ENCODE peak calls at places on chromosomes 11 and 22, in ten cellular contexts. Y, J, R, K, F, I, O, T, V and G are unnamed samples. For H3K27me3, the result is how much of the 10 kb centered on the place peaks cover.

GRCh38 chr11:108019870-108020540 is 11.3 kb downstream of the CUL5 start:
- DNase-seq in Y (no peak), J (no peak), R (peak), K (no peak), F (no peak), I (no peak), O (peak), T (no peak), V (no peak), G (no peak)

GRCh38 chr11:15714641-15715399 is 600.1 kb downstream of the INSC start:
- DNase-seq in Y (no peak), J (no peak), R (no peak), K (no peak), F (no peak), I (no peak), O (peak), T (no peak), V (no peak), G (no peak)

GRCh38 chr11:2346014-2346413 is 31.1 kb upstream of the CD81 start:
- DNase-seq in Y (no peak), J (no peak), R (no peak), K (no peak), F (no peak), I (no peak), O (no peak), T (no peak), V (no peak), G (no peak)

GRCh38 chr22:19679476-19680099 is 34.7 kb upstream of the SEPTIN5 start:
- DNase-seq in Y (peak), J (no peak), R (no peak), K (no peak), F (peak), I (peak), O (no peak), T (peak), V (no peak), G (no peak)

GRCh38 chr11:86938900-86939880 is 16.0 kb downstream of the FZD4 start:
- DNase-seq in Y (no peak), J (no peak), R (no peak), K (no peak), F (no peak), I (no peak), O (peak), T (peak), V (no peak), G (no peak)

GRCh38 chr22:39223091-39223710 is 21.6 kb downstream of the PDGFB start:
- DNase-seq in Y (no peak), J (no peak), R (no peak), K (no peak), F (no peak), I (no peak), O (no peak), T (no peak), V (no peak), G (no peak)

GRCh38 chr11:74686792-74687191 is 44.4 kb downstream of the CHRDL2 start:
- DNase-seq in Y (no peak), J (no peak), R (peak), K (no peak), F (no peak), I (no peak), O (peak), T (no peak), V (no peak), G (no peak)

GRCh38 chr11:13962562-13963168 is at the start of gene SPON1:
- DNase-seq in Y (peak), J (peak), R (peak), K (no peak), F (no peak), I (peak), O (peak), T (no peak), V (peak), G (no peak)

GRCh38 chr11:85590848-85591483 is 36.2 kb downstream of the DLG2 start:
- DNase-seq in Y (no peak), J (no peak), R (peak), K (no peak), F (no peak), I (no peak), O (peak), T (no peak), V (no peak), G (peak)

GRCh38 chr11:75635009-75635909 is 33.6 kb downstream of the MAP6 start:
- DNase-seq in Y (no peak), J (peak), R (peak), K (peak), F (no peak), I (peak), O (peak), T (peak), V (no peak), G (no peak)

GRCh38 chr22:46212195-46212594 is 37.9 kb downstream of the CDPF1 start:
- DNase-seq in Y (no peak), J (no peak), R (no peak), K (no peak), F (no peak), I (no peak), O (no peak), T (no peak), V (no peak), G (no peak)

GRCh38 chr11:119584193-119585037 is 144.6 kb downstream of the NECTIN1 start:
- DNase-seq in Y (no peak), J (peak), R (peak), K (no peak), F (no peak), I (peak), O (peak), T (no peak), V (peak), G (no peak)

GRCh38 chr11:15852179-15852578 is 504.2 kb downstream of the SOX6 start:
- DNase-seq in Y (peak), J (no peak), R (no peak), K (no peak), F (no peak), I (no peak), O (peak), T (no peak), V (no peak), G (no peak)

GRCh38 chr11:118620529-118621070 is 13.2 kb downstream of the PHLDB1 start:
- DNase-seq in Y (no peak), J (no peak), R (peak), K (no peak), F (no peak), I (no peak), O (no peak), T (peak), V (peak), G (no peak)

GRCh38 chr11:65439331-65440181 is 17.0 kb downstream of the NEAT1 start:
- DNase-seq in Y (no peak), J (peak), R (peak), K (no peak), F (peak), I (peak), O (peak), T (no peak), V (no peak), G (no peak)

GRCh38 chr11:64164392-64165312 is 1.3 kb downstream of the MACROD1 start:
- DNase-seq in Y (peak), J (peak), R (no peak), K (no peak), F (peak), I (peak), O (no peak), T (no peak), V (no peak), G (no peak)

GRCh38 chr11:67370351-67371076 is 2.9 kb downstream of the CLCF1 start:
- DNase-seq in Y (no peak), J (no peak), R (peak), K (no peak), F (no peak), I (no peak), O (peak), T (no peak), V (no peak), G (no peak)

GRCh38 chr11:7536102-7536501 is 22.3 kb downstream of the PPFIBP2 start:
- DNase-seq in Y (peak), J (no peak), R (no peak), K (no peak), F (no peak), I (peak), O (no peak), T (no peak), V (no peak), G (no peak)

GRCh38 chr11:124763156-124763947 is 1.3 kb upstream of the ESAM start:
- DNase-seq in Y (peak), J (peak), R (peak), K (no peak), F (peak), I (peak), O (peak), T (peak), V (peak), G (no peak)

GRCh38 chr22:46110215-46110614 is 40.1 kb upstream of the PPARA start:
- DNase-seq in Y (no peak), J (no peak), R (peak), K (no peak), F (no peak), I (no peak), O (peak), T (no peak), V (no peak), G (no peak)

GRCh38 chr11:30583505-30584280 is 2.5 kb downstream of the MPPED2 start:
- DNase-seq in Y (peak), J (no peak), R (no peak), K (peak), F (no peak), I (no peak), O (no peak), T (peak), V (no peak), G (no peak)

GRCh38 chr11:24575392-24575791 is 78.5 kb downstream of the LUZP2 start:
- DNase-seq in Y (no peak), J (no peak), R (peak), K (no peak), F (no peak), I (no peak), O (peak), T (no peak), V (no peak), G (no peak)

GRCh38 chr22:21624120-21624879 is 5.5 kb downstream of the YDJC start:
- DNase-seq in Y (peak), J (no peak), R (no peak), K (no peak), F (peak), I (peak), O (peak), T (no peak), V (no peak), G (no peak)

GRCh38 chr11:30424336-30424735 is 101.4 kb downstream of the ARL14EP start:
- DNase-seq in Y (no peak), J (no peak), R (no peak), K (no peak), F (no peak), I (no peak), O (no peak), T (peak), V (no peak), G (no peak)

GRCh38 chr11:28760676-28761390 is 652.6 kb downstream of the METTL15 start:
- DNase-seq in Y (no peak), J (no peak), R (peak), K (no peak), F (no peak), I (no peak), O (peak), T (no peak), V (no peak), G (no peak)

GRCh38 chr22:22800716-22801115 is 86.9 kb upstream of the IGLL5 start:
- DNase-seq in Y (no peak), J (no peak), R (no peak), K (no peak), F (no peak), I (no peak), O (peak), T (no peak), V (no peak), G (no peak)

GRCh38 chr11:10693509-10694071 is at the start of gene IRAG1:
- DNase-seq in Y (peak), J (peak), R (peak), K (peak), F (no peak), I (peak), O (peak), T (peak), V (no peak), G (no peak)

GRCh38 chr11:69931994-69932910 is 113.0 kb upstream of the FGF3 start:
- DNase-seq in Y (no peak), J (peak), R (no peak), K (no peak), F (no peak), I (no peak), O (no peak), T (no peak), V (no peak), G (no peak)

GRCh38 chr11:23226331-23226909 is 366.1 kb upstream of the CCDC179 start:
- DNase-seq in Y (no peak), J (no peak), R (peak), K (no peak), F (no peak), I (no peak), O (peak), T (no peak), V (no peak), G (no peak)

GRCh38 chr11:19853016-19853415 is 140.4 kb downstream of the NAV2 start:
- DNase-seq in Y (no peak), J (no peak), R (peak), K (no peak), F (no peak), I (no peak), O (peak), T (no peak), V (no peak), G (no peak)

GRCh38 chr11:85974126-85974525 is 94.8 kb downstream of the PICALM start:
- DNase-seq in Y (no peak), J (no peak), R (peak), K (no peak), F (no peak), I (no peak), O (peak), T (no peak), V (no peak), G (no peak)

GRCh38 chr22:25199726-25200520 is at the start of gene CRYBB3:
- DNase-seq in Y (no peak), J (no peak), R (no peak), K (no peak), F (no peak), I (no peak), O (no peak), T (no peak), V (no peak), G (no peak)

GRCh38 chr22:25202290-25202921 is 2.7 kb downstream of the CRYBB3 start:
- DNase-seq in Y (peak), J (peak), R (peak), K (no peak), F (peak), I (peak), O (peak), T (peak), V (peak), G (no peak)

GRCh38 chr22:25203082-25203481 is 3.4 kb downstream of the CRYBB3 start:
- DNase-seq in Y (no peak), J (no peak), R (no peak), K (no peak), F (no peak), I (no peak), O (no peak), T (no peak), V (no peak), G (no peak)

GRCh38 chr22:25200967-25201366 is 1.3 kb downstream of the CRYBB3 start:
- DNase-seq in Y (no peak), J (no peak), R (no peak), K (no peak), F (no peak), I (no peak), O (no peak), T (no peak), V (no peak), G (no peak)

DNA sequence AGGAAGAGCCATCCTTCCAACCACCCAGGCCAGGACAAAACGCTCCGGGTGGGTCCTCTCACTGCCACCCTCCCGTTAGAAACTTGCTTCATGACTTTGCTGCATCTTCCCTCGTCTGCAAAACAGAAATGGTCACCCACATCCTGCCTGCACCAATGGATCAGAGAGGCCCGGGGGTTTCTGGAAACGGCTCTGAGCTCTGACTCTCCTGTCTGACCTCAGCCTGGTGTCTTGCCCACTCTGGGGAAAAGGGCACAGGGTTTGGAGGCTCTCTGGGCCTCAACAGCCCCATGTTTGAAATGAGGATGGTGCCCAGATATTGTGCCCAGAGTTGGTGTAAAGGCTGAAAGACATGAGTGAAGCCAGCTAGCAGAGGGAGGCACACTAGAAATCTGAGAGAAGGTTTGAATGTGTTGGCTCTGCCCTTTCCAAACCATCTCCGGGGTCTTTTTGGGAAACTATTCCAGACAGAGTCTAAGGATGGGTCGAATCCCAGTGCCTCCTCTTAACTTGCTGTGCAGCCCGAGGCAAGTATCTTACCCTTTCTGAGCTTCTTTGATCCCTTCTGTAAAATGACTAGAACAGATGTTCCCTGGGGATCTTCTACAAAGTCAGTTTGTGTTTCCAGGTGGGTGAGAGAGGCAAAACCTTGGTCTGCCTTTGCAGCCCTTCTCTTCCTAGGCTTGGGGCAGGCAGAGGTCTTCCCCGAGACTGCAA is 2.1 kb downstream of the CRYBB3 start:
- DNase-seq in Y (no peak), J (no peak), R (no peak), K (no peak), F (no peak), I (no peak), O (no peak), T (no peak), V (no peak), G (no peak)
- TF ChIP-seq CTCF in Y (no peak), J (no peak), R (no peak), K (no peak), F (no peak), I (no peak), O (no peak), T (no peak), V (no peak), G (no peak)

GRCh38 chr22:49670610-49671330 is 156.9 kb downstream of the BRD1 start:
- DNase-seq in Y (peak), J (no peak), R (no peak), K (no peak), F (no peak), I (no peak), O (no peak), T (peak), V (no peak), G (no peak)
- H3K27me3 ChIP-seq in Y (half or more), J (half or more), R (under half), K (under half), F (under half), I (under half), O (under half), T (under half), V (under half), G (under half)

GRCh38 chr22:40603088-40603605 is 33.4 kb downstream of the MRTFA start:
- DNase-seq in Y (no peak), J (no peak), R (peak), K (no peak), F (no peak), I (no peak), O (peak), T (no peak), V (no peak), G (no peak)
- H3K4me3 ChIP-seq in Y (no peak), J (no peak), R (peak), K (no peak), F (no peak), I (no peak), O (no peak), T (no peak), V (no peak), G (no peak)

DNA sequence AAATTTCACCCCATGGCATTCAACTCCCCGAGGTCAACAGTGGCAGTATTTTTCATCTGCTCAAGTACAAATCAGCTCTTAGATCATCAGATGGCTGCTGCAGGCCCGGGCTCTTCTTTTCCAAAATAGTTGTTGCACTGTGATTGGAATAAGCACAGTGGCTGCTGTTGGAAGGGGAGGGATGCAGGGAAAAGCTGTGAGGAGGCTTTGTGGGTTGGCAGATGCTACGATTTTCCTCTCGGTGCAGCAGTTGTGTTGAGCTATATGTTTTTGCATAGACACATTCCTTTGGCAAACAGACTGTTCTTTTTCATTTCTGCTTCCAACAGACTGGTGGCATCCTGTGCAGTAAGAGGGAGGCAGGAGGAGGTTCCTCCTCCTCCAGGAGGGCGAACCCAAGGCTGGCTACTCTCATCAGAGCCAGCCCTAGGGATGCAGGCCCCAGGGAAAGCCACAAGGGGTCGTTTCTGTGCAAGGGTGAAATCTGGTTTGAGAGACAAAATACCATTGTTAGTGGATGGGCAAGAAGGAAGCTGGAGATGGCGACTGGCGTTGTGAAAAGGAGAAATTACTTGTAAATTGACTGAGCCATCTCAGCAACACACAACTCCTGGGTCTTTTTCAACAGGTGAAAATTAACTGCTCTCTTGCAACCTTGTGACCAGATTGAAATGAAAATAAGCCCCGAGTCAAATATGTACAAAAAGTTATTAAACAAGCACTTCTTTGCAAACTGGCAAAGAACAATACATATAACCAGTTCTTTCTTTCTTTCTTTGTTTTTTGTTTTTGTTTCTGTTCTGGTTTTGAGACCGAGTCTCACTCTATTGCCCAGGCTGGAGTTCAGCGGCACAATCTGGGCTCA is 26.6 kb upstream of the UBASH3B start:
- DNase-seq in Y (peak), J (peak), R (peak), K (no peak), F (peak), I (peak), O (peak), T (peak), V (peak), G (no peak)
- TF ChIP-seq CTCF in Y (peak), J (peak), R (peak), K (peak), F (peak), I (peak), O (peak), T (peak), V (peak), G (peak)

GRCh38 chr22:36753916-36754315 is 22.0 kb downstream of the IFT27 start:
- DNase-seq in Y (no peak), J (peak), R (no peak), K (no peak), F (no peak), I (no peak), O (no peak), T (no peak), V (no peak), G (no peak)
- H3K27me3 ChIP-seq in Y (under half), J (half or more), R (under half), K (under half), F (under half), I (under half), O (under half), T (under half), V (under half), G (under half)

GRCh38 chr22:29369460-29369859 is 18.9 kb downstream of the AP1B1 start:
- DNase-seq in Y (peak), J (peak), R (peak), K (no peak), F (no peak), I (no peak), O (peak), T (peak), V (no peak), G (no peak)
- H3K4me3 ChIP-seq in Y (no peak), J (no peak), R (no peak), K (no peak), F (no peak), I (no peak), O (no peak), T (no peak), V (no peak), G (no peak)

DNA sequence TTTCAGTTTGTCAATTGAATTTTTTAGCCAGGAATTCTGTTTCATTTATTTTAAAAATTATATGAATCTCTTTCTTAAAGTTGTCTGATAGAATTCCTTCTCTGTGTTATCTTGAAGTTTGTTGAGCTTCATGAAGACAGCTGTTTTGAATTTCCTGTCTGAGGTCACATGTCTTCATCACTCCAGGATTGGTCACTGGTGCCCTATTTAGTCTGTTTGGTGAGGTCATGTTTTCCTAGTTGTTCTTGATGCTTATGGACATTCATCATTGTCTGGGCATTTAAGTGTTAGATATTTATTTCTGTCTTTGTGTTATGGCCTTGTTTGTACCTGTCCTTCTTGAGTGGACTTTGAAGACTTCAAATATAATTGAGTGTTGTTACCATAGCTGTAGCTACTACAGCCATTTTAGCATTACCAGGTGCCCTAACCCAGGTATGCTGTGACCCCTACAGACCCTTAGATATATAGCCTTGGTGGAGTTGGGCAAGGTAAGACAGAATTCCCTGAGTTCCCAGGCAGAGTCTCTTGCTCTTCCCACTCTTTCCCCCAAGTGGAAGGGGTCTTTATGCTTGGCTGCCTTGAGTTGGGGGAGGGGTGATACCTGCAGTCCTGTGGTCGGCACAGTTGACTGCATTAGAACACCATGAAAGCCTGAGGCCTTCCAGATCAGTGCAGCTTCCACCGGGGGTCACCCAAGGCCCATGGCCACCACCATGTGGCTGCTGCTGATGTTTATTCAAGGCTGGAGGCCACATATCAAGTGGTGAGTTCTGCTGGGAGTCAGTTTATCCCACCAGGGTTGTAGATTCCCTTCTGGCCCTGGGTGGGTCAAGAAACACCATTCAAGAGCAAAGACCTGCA is 229.6 kb downstream of the DYNC2H1 start:
- DNase-seq in Y (no peak), J (no peak), R (peak), K (no peak), F (no peak), I (no peak), O (peak), T (no peak), V (no peak), G (no peak)
- TF ChIP-seq CTCF in Y (no peak), J (no peak), R (no peak), K (no peak), F (no peak), I (no peak), O (peak), T (no peak), V (no peak), G (no peak)